ENCODE peak calls at places on chromosomes 4 and X, in four cellular contexts. One of them, this sample, is unnamed.

GRCh38 chr4:155405059-155405458 is 28.3 kb upstream of the MAP9 start:
- DNase-seq in heart right ventricle: no peak
- DNase-seq in transverse colon: no peak
- DNase-seq in PC-3: peak
- DNase-seq in this sample: no peak

GRCh38 chrX:35339796-35340195 is 397.2 kb downstream of the FAM47B start:
- DNase-seq in heart right ventricle: no peak
- DNase-seq in transverse colon: no peak
- DNase-seq in PC-3: peak
- DNase-seq in this sample: no peak

GRCh38 chrX:13899607-13900006 is 82.7 kb upstream of the GPM6B start:
- DNase-seq in heart right ventricle: no peak
- DNase-seq in transverse colon: no peak
- DNase-seq in PC-3: peak
- DNase-seq in this sample: no peak

GRCh38 chrX:319579-320125 is 1.1 kb upstream of the GTPBP6 start:
- DNase-seq in heart right ventricle: no peak
- DNase-seq in transverse colon: peak
- DNase-seq in PC-3: no peak
- DNase-seq in this sample: no peak

GRCh38 chr4:2089222-2089621 is 30.1 kb downstream of the NAT8L start:
- DNase-seq in heart right ventricle: no peak
- DNase-seq in transverse colon: no peak
- DNase-seq in PC-3: no peak
- DNase-seq in this sample: no peak

GRCh38 chrX:1807301-1807731 is 192.5 kb downstream of the ASMT start:
- DNase-seq in heart right ventricle: no peak
- DNase-seq in transverse colon: no peak
- DNase-seq in PC-3: peak
- DNase-seq in this sample: no peak

GRCh38 chr4:152357206-152357605 is 178.7 kb downstream of the FBXW7 start:
- DNase-seq in heart right ventricle: no peak
- DNase-seq in transverse colon: no peak
- DNase-seq in PC-3: no peak
- DNase-seq in this sample: no peak

GRCh38 chr4:55635760-55636621 is at the start of gene NMU:
- DNase-seq in heart right ventricle: peak
- DNase-seq in transverse colon: peak
- DNase-seq in PC-3: peak
- DNase-seq in this sample: no peak

GRCh38 chr4:53522334-53522733 is 69.0 kb downstream of the LNX1 start:
- DNase-seq in heart right ventricle: no peak
- DNase-seq in transverse colon: no peak
- DNase-seq in PC-3: peak
- DNase-seq in this sample: no peak

GRCh38 chr4:762211-763190 is 56.9 kb downstream of the PCGF3 start:
- DNase-seq in heart right ventricle: no peak
- DNase-seq in transverse colon: no peak
- DNase-seq in PC-3: peak
- DNase-seq in this sample: peak

GRCh38 chrX:131763674-131764073 is 219.8 kb downstream of the OR13H1 start:
- DNase-seq in heart right ventricle: no peak
- DNase-seq in transverse colon: peak
- DNase-seq in PC-3: peak
- DNase-seq in this sample: peak

GRCh38 chr4:101118641-101119040 is 228.7 kb downstream of the PPP3CA start:
- DNase-seq in heart right ventricle: no peak
- DNase-seq in transverse colon: no peak
- DNase-seq in PC-3: no peak
- DNase-seq in this sample: no peak

GRCh38 chr4:87838207-87838606 is 5.4 kb downstream of the MEPE start:
- DNase-seq in heart right ventricle: no peak
- DNase-seq in transverse colon: no peak
- DNase-seq in PC-3: peak
- DNase-seq in this sample: no peak

GRCh38 chrX:12076046-12076445 is 62.2 kb upstream of the FRMPD4 start:
- DNase-seq in heart right ventricle: no peak
- DNase-seq in transverse colon: no peak
- DNase-seq in PC-3: peak
- DNase-seq in this sample: no peak

GRCh38 chrX:37314526-37314925 is 34.6 kb upstream of the PRRG1 start:
- DNase-seq in heart right ventricle: no peak
- DNase-seq in transverse colon: no peak
- DNase-seq in PC-3: peak
- DNase-seq in this sample: no peak

GRCh38 chr4:59945277-59945676 is 1254.8 kb upstream of the ADGRL3 start:
- DNase-seq in heart right ventricle: no peak
- DNase-seq in transverse colon: no peak
- DNase-seq in PC-3: peak
- DNase-seq in this sample: no peak

GRCh38 chr4:152464030-152464823 is 71.7 kb downstream of the FBXW7 start:
- DNase-seq in heart right ventricle: no peak
- DNase-seq in transverse colon: no peak
- DNase-seq in PC-3: no peak
- DNase-seq in this sample: no peak

GRCh38 chr4:173752610-173753009 is 222.6 kb upstream of the HAND2 start:
- DNase-seq in heart right ventricle: no peak
- DNase-seq in transverse colon: peak
- DNase-seq in PC-3: peak
- DNase-seq in this sample: peak

GRCh38 chrX:107713205-107714195 is 62.1 kb downstream of the TSC22D3 start:
- DNase-seq in heart right ventricle: no peak
- DNase-seq in transverse colon: peak
- DNase-seq in PC-3: no peak
- DNase-seq in this sample: no peak

GRCh38 chr4:107774681-107775080 is 50.1 kb upstream of the SGMS2 start:
- DNase-seq in heart right ventricle: no peak
- DNase-seq in transverse colon: no peak
- DNase-seq in PC-3: no peak
- DNase-seq in this sample: no peak

GRCh38 chrX:40152173-40152705 is 54.5 kb upstream of the BCOR start:
- DNase-seq in heart right ventricle: no peak
- DNase-seq in transverse colon: peak
- DNase-seq in PC-3: peak
- DNase-seq in this sample: peak

GRCh38 chr4:61662362-61662761 is 462.2 kb downstream of the ADGRL3 start:
- DNase-seq in heart right ventricle: no peak
- DNase-seq in transverse colon: no peak
- DNase-seq in PC-3: no peak
- DNase-seq in this sample: no peak

GRCh38 chrX:107676559-107677378 is 48.5 kb downstream of the PRPS1 start:
- DNase-seq in heart right ventricle: peak
- DNase-seq in transverse colon: peak
- DNase-seq in PC-3: peak
- DNase-seq in this sample: no peak

GRCh38 chrX:107123750-107124149 is 5.1 kb upstream of the RBM41 start:
- DNase-seq in heart right ventricle: no peak
- DNase-seq in transverse colon: no peak
- DNase-seq in PC-3: peak
- DNase-seq in this sample: no peak

GRCh38 chr4:152968806-152969394 is 32.8 kb downstream of the FHDC1 start:
- DNase-seq in heart right ventricle: no peak
- DNase-seq in transverse colon: no peak
- DNase-seq in PC-3: peak
- DNase-seq in this sample: no peak

GRCh38 chr4:36722986-36723385 is 441.6 kb downstream of the DTHD1 start:
- DNase-seq in heart right ventricle: no peak
- DNase-seq in transverse colon: no peak
- DNase-seq in PC-3: no peak
- DNase-seq in this sample: no peak

GRCh38 chrX:30573125-30573524 is 4.4 kb downstream of the TASL start:
- DNase-seq in heart right ventricle: no peak
- DNase-seq in transverse colon: no peak
- DNase-seq in PC-3: no peak
- DNase-seq in this sample: no peak

GRCh38 chrX:30580641-30581040 is 3.1 kb upstream of the TASL start:
- DNase-seq in heart right ventricle: no peak
- DNase-seq in transverse colon: no peak
- DNase-seq in PC-3: no peak
- DNase-seq in this sample: no peak

GRCh38 chrX:30577362-30577961 is at the start of gene TASL:
- DNase-seq in heart right ventricle: no peak
- DNase-seq in transverse colon: peak
- DNase-seq in PC-3: no peak
- DNase-seq in this sample: no peak

GRCh38 chrX:30572678-30573077 is 4.9 kb downstream of the TASL start:
- DNase-seq in heart right ventricle: no peak
- DNase-seq in transverse colon: no peak
- DNase-seq in PC-3: no peak
- DNase-seq in this sample: no peak

GRCh38 chrX:30576881-30577280 is 685 bp downstream of the TASL start:
- DNase-seq in heart right ventricle: no peak
- DNase-seq in transverse colon: no peak
- DNase-seq in PC-3: no peak
- DNase-seq in this sample: no peak
- H3K4me3 ChIP-seq in heart right ventricle: no peak
- H3K4me3 ChIP-seq in transverse colon: peak
- H3K4me3 ChIP-seq in PC-3: no peak
- H3K4me3 ChIP-seq in this sample: no peak

GRCh38 chrX:71191253-71191652 is 31.8 kb upstream of the GJB1 start:
- DNase-seq in heart right ventricle: no peak
- DNase-seq in transverse colon: no peak
- DNase-seq in PC-3: no peak
- DNase-seq in this sample: no peak

GRCh38 chrX:71199252-71199651 is 23.8 kb upstream of the GJB1 start:
- DNase-seq in heart right ventricle: no peak
- DNase-seq in transverse colon: no peak
- DNase-seq in PC-3: no peak
- DNase-seq in this sample: no peak

GRCh38 chrX:71198066-71198465 is 25.0 kb upstream of the GJB1 start:
- DNase-seq in heart right ventricle: no peak
- DNase-seq in transverse colon: no peak
- DNase-seq in PC-3: no peak
- DNase-seq in this sample: no peak

DNA sequence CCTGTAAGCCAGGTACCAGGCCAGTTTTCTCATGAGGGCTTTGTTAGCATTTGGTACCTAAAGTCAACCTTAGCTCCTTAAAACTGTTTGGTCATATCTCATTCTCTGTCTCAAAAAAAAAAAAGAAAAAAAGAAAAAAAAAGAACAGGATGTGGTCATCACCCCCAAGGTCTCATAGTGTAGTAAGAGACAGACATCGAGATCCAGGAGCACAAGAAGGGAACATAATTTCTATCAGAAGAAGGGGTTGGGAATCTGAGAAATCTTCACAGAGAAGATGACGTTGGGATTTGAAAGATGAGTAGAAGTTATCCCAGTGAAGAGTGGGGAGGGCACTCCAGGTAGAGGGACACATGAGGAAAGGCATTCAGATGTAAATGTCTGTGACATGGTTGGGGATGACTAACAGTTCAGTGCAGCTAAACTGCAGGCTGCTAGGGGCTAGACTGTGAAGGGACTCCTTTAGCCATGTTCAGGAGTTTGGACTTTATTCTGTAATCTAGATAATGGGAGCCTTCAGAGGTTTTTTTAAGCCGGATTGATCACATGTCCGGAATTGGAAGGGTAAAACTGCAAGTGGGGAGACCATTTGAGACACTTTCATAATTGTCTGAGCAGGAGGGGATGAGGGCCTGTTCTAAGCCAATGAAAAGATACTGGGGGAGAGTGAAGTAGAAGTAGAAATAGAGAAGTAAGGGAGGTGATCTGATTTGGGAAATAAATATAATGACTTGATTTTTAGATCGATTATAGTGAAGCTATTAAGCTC is 26.9 kb upstream of the GJB1 start:
- DNase-seq in heart right ventricle: no peak
- DNase-seq in transverse colon: no peak
- DNase-seq in PC-3: no peak
- DNase-seq in this sample: no peak
- H3K4me3 ChIP-seq in heart right ventricle: no peak
- H3K4me3 ChIP-seq in transverse colon: peak
- H3K4me3 ChIP-seq in PC-3: no peak
- H3K4me3 ChIP-seq in this sample: no peak

GRCh38 chr4:15777697-15778096 is 431 bp upstream of the CD38 start:
- DNase-seq in heart right ventricle: no peak
- DNase-seq in transverse colon: no peak
- DNase-seq in PC-3: no peak
- DNase-seq in this sample: no peak

GRCh38 chr4:15779789-15780188 is 1.7 kb downstream of the CD38 start:
- DNase-seq in heart right ventricle: no peak
- DNase-seq in transverse colon: no peak
- DNase-seq in PC-3: no peak
- DNase-seq in this sample: no peak

GRCh38 chr4:15778191-15778741 is at the start of gene CD38:
- DNase-seq in heart right ventricle: peak
- DNase-seq in transverse colon: peak
- DNase-seq in PC-3: no peak
- DNase-seq in this sample: peak

GRCh38 chr4:15779336-15779735 is 1.2 kb downstream of the CD38 start:
- DNase-seq in heart right ventricle: peak
- DNase-seq in transverse colon: peak
- DNase-seq in PC-3: peak
- DNase-seq in this sample: no peak

DNA sequence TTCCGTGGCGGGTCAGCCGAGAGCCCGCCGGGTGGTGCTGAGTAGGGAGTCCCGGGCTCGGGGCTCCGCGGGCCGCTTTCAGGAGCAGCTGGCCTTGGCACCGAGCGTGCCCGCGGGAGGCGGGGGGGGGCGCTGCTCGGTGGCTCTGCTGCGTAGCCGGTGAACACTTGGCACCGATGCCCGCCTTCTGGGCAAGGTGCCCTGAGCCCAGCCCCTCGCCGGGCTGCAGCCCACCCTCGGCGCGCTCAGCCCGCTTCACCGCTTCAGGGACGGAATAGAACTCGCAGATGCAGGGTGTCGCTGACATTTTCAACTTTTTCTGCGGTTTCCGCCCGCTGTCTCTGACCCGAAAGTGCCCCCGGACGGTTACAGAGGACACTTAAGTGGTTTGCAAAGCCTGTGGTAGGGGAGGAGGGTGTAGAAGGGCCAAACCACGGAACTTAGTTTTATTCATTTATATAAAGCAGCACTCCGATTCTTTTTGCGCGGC is 659 bp downstream of the CD38 start:
- DNase-seq in heart right ventricle: peak
- DNase-seq in transverse colon: peak
- DNase-seq in PC-3: no peak
- DNase-seq in this sample: no peak
- H3K4me3 ChIP-seq in heart right ventricle: peak
- H3K4me3 ChIP-seq in transverse colon: peak
- H3K4me3 ChIP-seq in PC-3: peak
- H3K4me3 ChIP-seq in this sample: peak

GRCh38 chr4:69786547-69786946 is 26.1 kb upstream of the SULT1B1 start:
- DNase-seq in heart right ventricle: no peak
- DNase-seq in transverse colon: no peak
- DNase-seq in PC-3: no peak
- DNase-seq in this sample: no peak
- H3K4me3 ChIP-seq in heart right ventricle: no peak
- H3K4me3 ChIP-seq in transverse colon: no peak
- H3K4me3 ChIP-seq in PC-3: no peak
- H3K4me3 ChIP-seq in this sample: no peak

GRCh38 chr4:146654648-146654975 is 15.9 kb downstream of the POU4F2 start:
- DNase-seq in heart right ventricle: no peak
- DNase-seq in transverse colon: no peak
- DNase-seq in PC-3: no peak
- DNase-seq in this sample: no peak
- H3K4me3 ChIP-seq in heart right ventricle: peak
- H3K4me3 ChIP-seq in transverse colon: peak
- H3K4me3 ChIP-seq in PC-3: no peak
- H3K4me3 ChIP-seq in this sample: no peak